ENCODE peak calls at places on chromosomes 5 and 9, in seven cellular contexts. One of them, this sample, is unnamed.

GRCh38 chr9:4596165-4596922 is 65.8 kb upstream of the PLPP6 start:
- DNase-seq in activated T-helper 1 cell treated with anti-CD3 and anti-CD28 coated beads, Interleukin-12 subunit alpha, Interleukin-12 subunit beta, Interleukin-2, Interleukin-4 antibody, amounts not matched to agents 30 ng/mL and 10 ng/mL and 1 ng/mL, durations not matched to agents 14 hours and 24 hours and 36 hours: peak; percentile 32
- DNase-seq in fibroblast of the aortic adventitia: no peak
- DNase-seq in activated T-cell treated with anti-CD3 and anti-CD28 coated beads for 1 hour: peak; percentile 33
- DNase-seq in stimulated activated CD4-positive, alpha-beta T cell treated with anti-CD3 and anti-CD28 coated beads, Interleukin-12 subunit alpha, Interleukin-12 subunit beta, amount 100 ng/mL, for 4 hours: peak; percentile 9
- DNase-seq in GM20000: no peak
- DNase-seq in H54: no peak
- DNase-seq in this sample: no peak

GRCh38 chr5:79056847-79057246 is 12.6 kb downstream of the DMGDH start:
- DNase-seq in GM20000: no peak
- DNase-seq in activated T-helper 1 cell treated with anti-CD3 and anti-CD28 coated beads, Interleukin-12 subunit alpha, Interleukin-12 subunit beta, Interleukin-2, Interleukin-4 antibody, amounts not matched to agents 30 ng/mL and 10 ng/mL and 1 ng/mL, durations not matched to agents 14 hours and 24 hours and 36 hours: no peak
- DNase-seq in stimulated activated CD4-positive, alpha-beta T cell treated with anti-CD3 and anti-CD28 coated beads, Interleukin-12 subunit alpha, Interleukin-12 subunit beta, amount 100 ng/mL, for 4 hours: no peak
- DNase-seq in activated T-cell treated with anti-CD3 and anti-CD28 coated beads for 1 hour: no peak
- DNase-seq in fibroblast of the aortic adventitia: no peak
- DNase-seq in H54: no peak
- DNase-seq in this sample: no peak

GRCh38 chr5:31196309-31196708 is 2.8 kb downstream of the CDH6 start:
- DNase-seq in activated T-helper 1 cell treated with anti-CD3 and anti-CD28 coated beads, Interleukin-12 subunit alpha, Interleukin-12 subunit beta, Interleukin-2, Interleukin-4 antibody, amounts not matched to agents 30 ng/mL and 10 ng/mL and 1 ng/mL, durations not matched to agents 14 hours and 24 hours and 36 hours: no peak
- DNase-seq in H54: no peak
- DNase-seq in GM20000: no peak
- DNase-seq in activated T-cell treated with anti-CD3 and anti-CD28 coated beads for 1 hour: no peak
- DNase-seq in fibroblast of the aortic adventitia: peak; percentile 68
- DNase-seq in stimulated activated CD4-positive, alpha-beta T cell treated with anti-CD3 and anti-CD28 coated beads, Interleukin-12 subunit alpha, Interleukin-12 subunit beta, amount 100 ng/mL, for 4 hours: no peak
- DNase-seq in this sample: no peak

GRCh38 chr9:35452481-35452880 is 37.4 kb upstream of the RUSC2 start:
- DNase-seq in H54: no peak
- DNase-seq in GM20000: no peak
- DNase-seq in activated T-cell treated with anti-CD3 and anti-CD28 coated beads for 1 hour: no peak
- DNase-seq in stimulated activated CD4-positive, alpha-beta T cell treated with anti-CD3 and anti-CD28 coated beads, Interleukin-12 subunit alpha, Interleukin-12 subunit beta, amount 100 ng/mL, for 4 hours: no peak
- DNase-seq in activated T-helper 1 cell treated with anti-CD3 and anti-CD28 coated beads, Interleukin-12 subunit alpha, Interleukin-12 subunit beta, Interleukin-2, Interleukin-4 antibody, amounts not matched to agents 30 ng/mL and 10 ng/mL and 1 ng/mL, durations not matched to agents 14 hours and 24 hours and 36 hours: no peak
- DNase-seq in fibroblast of the aortic adventitia: peak; percentile 10
- DNase-seq in this sample: no peak

GRCh38 chr9:14451949-14452348 is 138.0 kb upstream of the NFIB start:
- DNase-seq in stimulated activated CD4-positive, alpha-beta T cell treated with anti-CD3 and anti-CD28 coated beads, Interleukin-12 subunit alpha, Interleukin-12 subunit beta, amount 100 ng/mL, for 4 hours: no peak
- DNase-seq in activated T-helper 1 cell treated with anti-CD3 and anti-CD28 coated beads, Interleukin-12 subunit alpha, Interleukin-12 subunit beta, Interleukin-2, Interleukin-4 antibody, amounts not matched to agents 30 ng/mL and 10 ng/mL and 1 ng/mL, durations not matched to agents 14 hours and 24 hours and 36 hours: no peak
- DNase-seq in fibroblast of the aortic adventitia: no peak
- DNase-seq in H54: no peak
- DNase-seq in activated T-cell treated with anti-CD3 and anti-CD28 coated beads for 1 hour: no peak
- DNase-seq in GM20000: peak; percentile 13
- DNase-seq in this sample: no peak

GRCh38 chr9:100033877-100034551 is 64.8 kb downstream of the ERP44 start:
- DNase-seq in activated T-helper 1 cell treated with anti-CD3 and anti-CD28 coated beads, Interleukin-12 subunit alpha, Interleukin-12 subunit beta, Interleukin-2, Interleukin-4 antibody, amounts not matched to agents 30 ng/mL and 10 ng/mL and 1 ng/mL, durations not matched to agents 14 hours and 24 hours and 36 hours: no peak
- DNase-seq in fibroblast of the aortic adventitia: no peak
- DNase-seq in stimulated activated CD4-positive, alpha-beta T cell treated with anti-CD3 and anti-CD28 coated beads, Interleukin-12 subunit alpha, Interleukin-12 subunit beta, amount 100 ng/mL, for 4 hours: no peak
- DNase-seq in activated T-cell treated with anti-CD3 and anti-CD28 coated beads for 1 hour: no peak
- DNase-seq in GM20000: no peak
- DNase-seq in H54: no peak
- DNase-seq in this sample: no peak

GRCh38 chr5:36607838-36608783 is 1.7 kb downstream of the SLC1A3 start:
- DNase-seq in GM20000: no peak
- DNase-seq in stimulated activated CD4-positive, alpha-beta T cell treated with anti-CD3 and anti-CD28 coated beads, Interleukin-12 subunit alpha, Interleukin-12 subunit beta, amount 100 ng/mL, for 4 hours: no peak
- DNase-seq in H54: no peak
- DNase-seq in activated T-helper 1 cell treated with anti-CD3 and anti-CD28 coated beads, Interleukin-12 subunit alpha, Interleukin-12 subunit beta, Interleukin-2, Interleukin-4 antibody, amounts not matched to agents 30 ng/mL and 10 ng/mL and 1 ng/mL, durations not matched to agents 14 hours and 24 hours and 36 hours: no peak
- DNase-seq in fibroblast of the aortic adventitia: peak; percentile 35
- DNase-seq in activated T-cell treated with anti-CD3 and anti-CD28 coated beads for 1 hour: no peak
- DNase-seq in this sample: no peak

GRCh38 chr9:110125207-110125751 is 82.7 kb downstream of the C9orf152 start:
- DNase-seq in stimulated activated CD4-positive, alpha-beta T cell treated with anti-CD3 and anti-CD28 coated beads, Interleukin-12 subunit alpha, Interleukin-12 subunit beta, amount 100 ng/mL, for 4 hours: no peak
- DNase-seq in activated T-cell treated with anti-CD3 and anti-CD28 coated beads for 1 hour: no peak
- DNase-seq in fibroblast of the aortic adventitia: peak; percentile 99
- DNase-seq in GM20000: no peak
- DNase-seq in H54: no peak
- DNase-seq in activated T-helper 1 cell treated with anti-CD3 and anti-CD28 coated beads, Interleukin-12 subunit alpha, Interleukin-12 subunit beta, Interleukin-2, Interleukin-4 antibody, amounts not matched to agents 30 ng/mL and 10 ng/mL and 1 ng/mL, durations not matched to agents 14 hours and 24 hours and 36 hours: no peak
- DNase-seq in this sample: no peak

GRCh38 chr9:136587944-136588662 is 42.3 kb upstream of the NOTCH1 start:
- DNase-seq in H54: no peak
- DNase-seq in fibroblast of the aortic adventitia: no peak
- DNase-seq in activated T-helper 1 cell treated with anti-CD3 and anti-CD28 coated beads, Interleukin-12 subunit alpha, Interleukin-12 subunit beta, Interleukin-2, Interleukin-4 antibody, amounts not matched to agents 30 ng/mL and 10 ng/mL and 1 ng/mL, durations not matched to agents 14 hours and 24 hours and 36 hours: no peak
- DNase-seq in GM20000: no peak
- DNase-seq in activated T-cell treated with anti-CD3 and anti-CD28 coated beads for 1 hour: no peak
- DNase-seq in stimulated activated CD4-positive, alpha-beta T cell treated with anti-CD3 and anti-CD28 coated beads, Interleukin-12 subunit alpha, Interleukin-12 subunit beta, amount 100 ng/mL, for 4 hours: no peak
- DNase-seq in this sample: no peak

GRCh38 chr5:101942321-101942882 is 353.7 kb downstream of the SLCO4C1 start:
- DNase-seq in activated T-helper 1 cell treated with anti-CD3 and anti-CD28 coated beads, Interleukin-12 subunit alpha, Interleukin-12 subunit beta, Interleukin-2, Interleukin-4 antibody, amounts not matched to agents 30 ng/mL and 10 ng/mL and 1 ng/mL, durations not matched to agents 14 hours and 24 hours and 36 hours: no peak
- DNase-seq in fibroblast of the aortic adventitia: no peak
- DNase-seq in activated T-cell treated with anti-CD3 and anti-CD28 coated beads for 1 hour: no peak
- DNase-seq in GM20000: peak; percentile 44
- DNase-seq in stimulated activated CD4-positive, alpha-beta T cell treated with anti-CD3 and anti-CD28 coated beads, Interleukin-12 subunit alpha, Interleukin-12 subunit beta, amount 100 ng/mL, for 4 hours: no peak
- DNase-seq in H54: no peak
- DNase-seq in this sample: peak; percentile 32

GRCh38 chr5:159660401-159660800 is 255.9 kb upstream of the ADRA1B start:
- DNase-seq in H54: peak; percentile 23
- DNase-seq in fibroblast of the aortic adventitia: no peak
- DNase-seq in activated T-helper 1 cell treated with anti-CD3 and anti-CD28 coated beads, Interleukin-12 subunit alpha, Interleukin-12 subunit beta, Interleukin-2, Interleukin-4 antibody, amounts not matched to agents 30 ng/mL and 10 ng/mL and 1 ng/mL, durations not matched to agents 14 hours and 24 hours and 36 hours: no peak
- DNase-seq in activated T-cell treated with anti-CD3 and anti-CD28 coated beads for 1 hour: no peak
- DNase-seq in GM20000: no peak
- DNase-seq in stimulated activated CD4-positive, alpha-beta T cell treated with anti-CD3 and anti-CD28 coated beads, Interleukin-12 subunit alpha, Interleukin-12 subunit beta, amount 100 ng/mL, for 4 hours: no peak
- DNase-seq in this sample: no peak

GRCh38 chr9:35736201-35736633 is 3.8 kb downstream of the CREB3 start:
- DNase-seq in H54: peak; percentile 48
- DNase-seq in activated T-helper 1 cell treated with anti-CD3 and anti-CD28 coated beads, Interleukin-12 subunit alpha, Interleukin-12 subunit beta, Interleukin-2, Interleukin-4 antibody, amounts not matched to agents 30 ng/mL and 10 ng/mL and 1 ng/mL, durations not matched to agents 14 hours and 24 hours and 36 hours: peak; percentile 60
- DNase-seq in fibroblast of the aortic adventitia: peak; percentile 79
- DNase-seq in activated T-cell treated with anti-CD3 and anti-CD28 coated beads for 1 hour: peak; percentile 49
- DNase-seq in GM20000: peak; percentile 72
- DNase-seq in stimulated activated CD4-positive, alpha-beta T cell treated with anti-CD3 and anti-CD28 coated beads, Interleukin-12 subunit alpha, Interleukin-12 subunit beta, amount 100 ng/mL, for 4 hours: peak; percentile 51
- DNase-seq in this sample: peak; percentile 66

GRCh38 chr5:73201547-73202513 is 28.8 kb downstream of the TMEM174 start:
- DNase-seq in H54: peak; percentile 78
- DNase-seq in fibroblast of the aortic adventitia: peak; percentile 64
- DNase-seq in activated T-cell treated with anti-CD3 and anti-CD28 coated beads for 1 hour: peak; percentile 57
- DNase-seq in GM20000: peak; percentile 75
- DNase-seq in stimulated activated CD4-positive, alpha-beta T cell treated with anti-CD3 and anti-CD28 coated beads, Interleukin-12 subunit alpha, Interleukin-12 subunit beta, amount 100 ng/mL, for 4 hours: peak; percentile 69
- DNase-seq in activated T-helper 1 cell treated with anti-CD3 and anti-CD28 coated beads, Interleukin-12 subunit alpha, Interleukin-12 subunit beta, Interleukin-2, Interleukin-4 antibody, amounts not matched to agents 30 ng/mL and 10 ng/mL and 1 ng/mL, durations not matched to agents 14 hours and 24 hours and 36 hours: peak; percentile 44
- DNase-seq in this sample: peak; percentile 48